ENCODE peak calls at places on chromosomes 16 and 17, in six cellular contexts. One of them, this sample, is unnamed.

GRCh38 chr16:3734084-3734757 is 16.9 kb upstream of the TRAP1 start:
- DNase-seq in Calu3: no peak
- DNase-seq in neural progenitor cell: no peak
- DNase-seq in stimulated activated naive CD8-positive, alpha-beta T cell treated with anti-CD3 and anti-CD28 coated beads, Interleukin-15, amount 100 ng/mL, for 72 hours: no peak
- DNase-seq in mammary epithelial cell: no peak
- DNase-seq in activated CD4-positive, alpha-beta T cell treated with anti-CD3 and anti-CD28 coated beads for 48 hours: no peak
- DNase-seq in this sample: no peak

GRCh38 chr16:86994651-86995171 is 322.5 kb downstream of the C16orf95 start:
- DNase-seq in Calu3: peak; percentile 54
- DNase-seq in neural progenitor cell: peak; percentile 50
- DNase-seq in stimulated activated naive CD8-positive, alpha-beta T cell treated with anti-CD3 and anti-CD28 coated beads, Interleukin-15, amount 100 ng/mL, for 72 hours: no peak
- DNase-seq in mammary epithelial cell: peak; percentile 69
- DNase-seq in activated CD4-positive, alpha-beta T cell treated with anti-CD3 and anti-CD28 coated beads for 48 hours: no peak
- DNase-seq in this sample: no peak

GRCh38 chr17:33778505-33779398 is 476.3 kb upstream of the CCL2 start:
- DNase-seq in Calu3: peak; percentile 48
- DNase-seq in neural progenitor cell: peak; percentile 65
- DNase-seq in stimulated activated naive CD8-positive, alpha-beta T cell treated with anti-CD3 and anti-CD28 coated beads, Interleukin-15, amount 100 ng/mL, for 72 hours: peak; percentile 25
- DNase-seq in mammary epithelial cell: peak; percentile 8
- DNase-seq in activated CD4-positive, alpha-beta T cell treated with anti-CD3 and anti-CD28 coated beads for 48 hours: peak; percentile 44
- DNase-seq in this sample: peak; percentile 15

GRCh38 chr17:74746922-74747321 is 1.5 kb upstream of the NHERF1 start:
- DNase-seq in Calu3: no peak
- DNase-seq in neural progenitor cell: peak; percentile 48
- DNase-seq in stimulated activated naive CD8-positive, alpha-beta T cell treated with anti-CD3 and anti-CD28 coated beads, Interleukin-15, amount 100 ng/mL, for 72 hours: no peak
- DNase-seq in mammary epithelial cell: no peak
- DNase-seq in activated CD4-positive, alpha-beta T cell treated with anti-CD3 and anti-CD28 coated beads for 48 hours: no peak
- DNase-seq in this sample: no peak

GRCh38 chr16:53612003-53612402 is 91.7 kb downstream of the RPGRIP1L start:
- DNase-seq in Calu3: no peak
- DNase-seq in neural progenitor cell: no peak
- DNase-seq in stimulated activated naive CD8-positive, alpha-beta T cell treated with anti-CD3 and anti-CD28 coated beads, Interleukin-15, amount 100 ng/mL, for 72 hours: no peak
- DNase-seq in mammary epithelial cell: no peak
- DNase-seq in activated CD4-positive, alpha-beta T cell treated with anti-CD3 and anti-CD28 coated beads for 48 hours: no peak
- DNase-seq in this sample: no peak

GRCh38 chr17:40598928-40599627 is 33.8 kb upstream of the CCR7 start:
- DNase-seq in Calu3: no peak
- DNase-seq in neural progenitor cell: no peak
- DNase-seq in stimulated activated naive CD8-positive, alpha-beta T cell treated with anti-CD3 and anti-CD28 coated beads, Interleukin-15, amount 100 ng/mL, for 72 hours: peak; percentile 86
- DNase-seq in mammary epithelial cell: no peak
- DNase-seq in activated CD4-positive, alpha-beta T cell treated with anti-CD3 and anti-CD28 coated beads for 48 hours: peak; percentile 80
- DNase-seq in this sample: no peak

GRCh38 chr17:71460943-71461342 is 659.9 kb upstream of the SOX9 start:
- DNase-seq in Calu3: peak; percentile 44
- DNase-seq in neural progenitor cell: peak; percentile 43
- DNase-seq in stimulated activated naive CD8-positive, alpha-beta T cell treated with anti-CD3 and anti-CD28 coated beads, Interleukin-15, amount 100 ng/mL, for 72 hours: no peak
- DNase-seq in mammary epithelial cell: no peak
- DNase-seq in activated CD4-positive, alpha-beta T cell treated with anti-CD3 and anti-CD28 coated beads for 48 hours: no peak
- DNase-seq in this sample: peak; percentile 28

GRCh38 chr16:66376577-66377326 is 10.3 kb downstream of the CDH5 start:
- DNase-seq in Calu3: no peak
- DNase-seq in neural progenitor cell: no peak
- DNase-seq in stimulated activated naive CD8-positive, alpha-beta T cell treated with anti-CD3 and anti-CD28 coated beads, Interleukin-15, amount 100 ng/mL, for 72 hours: no peak
- DNase-seq in mammary epithelial cell: no peak
- DNase-seq in activated CD4-positive, alpha-beta T cell treated with anti-CD3 and anti-CD28 coated beads for 48 hours: no peak
- DNase-seq in this sample: no peak

GRCh38 chr16:69112285-69113129 is 7.1 kb downstream of the HAS3 start:
- DNase-seq in Calu3: peak; percentile 83
- DNase-seq in neural progenitor cell: peak; percentile 84
- DNase-seq in stimulated activated naive CD8-positive, alpha-beta T cell treated with anti-CD3 and anti-CD28 coated beads, Interleukin-15, amount 100 ng/mL, for 72 hours: peak; percentile 56
- DNase-seq in mammary epithelial cell: no peak
- DNase-seq in activated CD4-positive, alpha-beta T cell treated with anti-CD3 and anti-CD28 coated beads for 48 hours: peak; percentile 74
- DNase-seq in this sample: no peak

GRCh38 chr17:80099291-80100034 is 1.9 kb upstream of the GAA start:
- DNase-seq in Calu3: no peak
- DNase-seq in neural progenitor cell: no peak
- DNase-seq in stimulated activated naive CD8-positive, alpha-beta T cell treated with anti-CD3 and anti-CD28 coated beads, Interleukin-15, amount 100 ng/mL, for 72 hours: no peak
- DNase-seq in mammary epithelial cell: no peak
- DNase-seq in activated CD4-positive, alpha-beta T cell treated with anti-CD3 and anti-CD28 coated beads for 48 hours: no peak
- DNase-seq in this sample: no peak

GRCh38 chr17:29158515-29159275 is 21.5 kb downstream of the MYO18A start:
- DNase-seq in Calu3: peak; percentile 59
- DNase-seq in neural progenitor cell: no peak
- DNase-seq in stimulated activated naive CD8-positive, alpha-beta T cell treated with anti-CD3 and anti-CD28 coated beads, Interleukin-15, amount 100 ng/mL, for 72 hours: no peak
- DNase-seq in mammary epithelial cell: no peak
- DNase-seq in activated CD4-positive, alpha-beta T cell treated with anti-CD3 and anti-CD28 coated beads for 48 hours: no peak
- DNase-seq in this sample: no peak

GRCh38 chr17:49822829-49823228 is 25.0 kb downstream of the TAC4 start:
- DNase-seq in Calu3: no peak
- DNase-seq in neural progenitor cell: no peak
- DNase-seq in stimulated activated naive CD8-positive, alpha-beta T cell treated with anti-CD3 and anti-CD28 coated beads, Interleukin-15, amount 100 ng/mL, for 72 hours: no peak
- DNase-seq in mammary epithelial cell: no peak
- DNase-seq in activated CD4-positive, alpha-beta T cell treated with anti-CD3 and anti-CD28 coated beads for 48 hours: no peak
- DNase-seq in this sample: no peak

GRCh38 chr16:28181557-28181914 is 30.2 kb downstream of the XPO6 start:
- DNase-seq in Calu3: peak; percentile 52
- DNase-seq in neural progenitor cell: no peak
- DNase-seq in stimulated activated naive CD8-positive, alpha-beta T cell treated with anti-CD3 and anti-CD28 coated beads, Interleukin-15, amount 100 ng/mL, for 72 hours: no peak
- DNase-seq in mammary epithelial cell: peak; percentile 84
- DNase-seq in activated CD4-positive, alpha-beta T cell treated with anti-CD3 and anti-CD28 coated beads for 48 hours: no peak
- DNase-seq in this sample: peak; percentile 51

GRCh38 chr17:45221081-45221996 is at the start of gene FMNL1:
- DNase-seq in Calu3: peak; percentile 53
- DNase-seq in neural progenitor cell: peak; percentile 77
- DNase-seq in stimulated activated naive CD8-positive, alpha-beta T cell treated with anti-CD3 and anti-CD28 coated beads, Interleukin-15, amount 100 ng/mL, for 72 hours: peak; percentile 72
- DNase-seq in mammary epithelial cell: no peak
- DNase-seq in activated CD4-positive, alpha-beta T cell treated with anti-CD3 and anti-CD28 coated beads for 48 hours: peak; percentile 62
- DNase-seq in this sample: no peak

This sample was measured in HCT116.